ENCODE peak calls at places on chromosome 15, in five cellular contexts. One of them, this sample, is unnamed.

GRCh38 chr15:69300129-69300588 is 1.4 kb downstream of the PAQR5 start:
- DNase-seq in memory B cell: no peak
- DNase-seq in suprapubic skin: no peak
- DNase-seq in LoVo: no peak
- DNase-seq in GM03348: no peak
- DNase-seq in this sample: no peak

GRCh38 chr15:81809543-81809942 is 236.3 kb downstream of the MEX3B start:
- DNase-seq in memory B cell: no peak
- DNase-seq in suprapubic skin: no peak
- DNase-seq in LoVo: peak; percentile 27
- DNase-seq in GM03348: no peak
- DNase-seq in this sample: peak; percentile 66

GRCh38 chr15:51416129-51416528 is 74.7 kb downstream of the GLDN start:
- DNase-seq in memory B cell: no peak
- DNase-seq in suprapubic skin: no peak
- DNase-seq in LoVo: no peak
- DNase-seq in GM03348: no peak
- DNase-seq in this sample: no peak

GRCh38 chr15:69190091-69190490 is 29.7 kb downstream of the GLCE start:
- DNase-seq in memory B cell: no peak
- DNase-seq in suprapubic skin: no peak
- DNase-seq in LoVo: no peak
- DNase-seq in GM03348: no peak
- DNase-seq in this sample: no peak

GRCh38 chr15:25900901-25901300 is 37.8 kb upstream of the ATP10A start:
- DNase-seq in memory B cell: no peak
- DNase-seq in suprapubic skin: no peak
- DNase-seq in LoVo: no peak
- DNase-seq in GM03348: peak; percentile 39
- DNase-seq in this sample: peak; percentile 40

GRCh38 chr15:98442379-98442833 is 205.9 kb upstream of the IGF1R start:
- DNase-seq in memory B cell: no peak
- DNase-seq in suprapubic skin: no peak
- DNase-seq in LoVo: peak; percentile 67
- DNase-seq in GM03348: peak; percentile 79
- DNase-seq in this sample: peak; percentile 85

GRCh38 chr15:38996111-38996541 is 431.5 kb upstream of the RASGRP1 start:
- DNase-seq in memory B cell: no peak
- DNase-seq in suprapubic skin: no peak
- DNase-seq in LoVo: no peak
- DNase-seq in GM03348: peak; percentile 76
- DNase-seq in this sample: peak; percentile 25

GRCh38 chr15:89332446-89332845 is 2.2 kb downstream of the POLG start:
- DNase-seq in memory B cell: no peak
- DNase-seq in suprapubic skin: peak; percentile 25
- DNase-seq in LoVo: no peak
- DNase-seq in GM03348: peak; percentile 61
- DNase-seq in this sample: no peak

GRCh38 chr15:74955017-74955416 is 1.6 kb downstream of the RPP25 start:
- DNase-seq in memory B cell: no peak
- DNase-seq in suprapubic skin: no peak
- DNase-seq in LoVo: no peak
- DNase-seq in GM03348: no peak
- DNase-seq in this sample: no peak

GRCh38 chr15:77243146-77243545 is 172.2 kb upstream of the TSPAN3 start:
- DNase-seq in memory B cell: no peak
- DNase-seq in suprapubic skin: no peak
- DNase-seq in LoVo: no peak
- DNase-seq in GM03348: no peak
- DNase-seq in this sample: no peak

GRCh38 chr15:88334436-88334835 is 77.9 kb upstream of the NTRK3 start:
- DNase-seq in memory B cell: no peak
- DNase-seq in suprapubic skin: no peak
- DNase-seq in LoVo: no peak
- DNase-seq in GM03348: peak; percentile 62
- DNase-seq in this sample: peak; percentile 63

GRCh38 chr15:51450001-51450400 is 108.5 kb downstream of the GLDN start:
- DNase-seq in memory B cell: no peak
- DNase-seq in suprapubic skin: no peak
- DNase-seq in LoVo: peak; percentile 31
- DNase-seq in GM03348: no peak
- DNase-seq in this sample: peak; percentile 48